ENCODE peak calls at places on chromosome 11, in five cellular contexts. N is nephron progenitor cell, D is EL, L is H54, O is K562. Z is an unnamed sample.
A peak's percentile ranks its signal among the peaks of the same experiment; 100 is the strongest.

GRCh38 chr11:15547685-15548084 is 433.0 kb downstream of the INSC start:
- DNase-seq in N (no peak), D (no peak), L (no peak), O (no peak), Z (no peak)

GRCh38 chr11:62922653-62923371 is 1.6 kb upstream of the CHRM1 start:
- DNase-seq in N (no peak), D (peak; percentile 19), L (no peak), O (peak; percentile 85), Z (peak; percentile 65)

GRCh38 chr11:19674420-19674819 is 38.2 kb upstream of the NAV2 start:
- DNase-seq in N (no peak), D (no peak), L (no peak), O (no peak), Z (no peak)

GRCh38 chr11:46896719-46897406 is 21.5 kb downstream of the LRP4 start:
- DNase-seq in N (no peak), D (peak; percentile 57), L (no peak), O (no peak), Z (no peak)

GRCh38 chr11:60970369-60970774 is 1.1 kb upstream of the CD6 start:
- DNase-seq in N (peak; percentile 53), D (peak; percentile 44), L (peak; percentile 63), O (peak; percentile 70), Z (peak; percentile 86)

GRCh38 chr11:13316528-13316961 is 39.0 kb downstream of the BMAL1 start:
- DNase-seq in N (no peak), D (peak; percentile 81), L (peak; percentile 70), O (no peak), Z (peak; percentile 77)

GRCh38 chr11:32400670-32401369 is 34.5 kb downstream of the WT1 start:
- DNase-seq in N (no peak), D (no peak), L (no peak), O (no peak), Z (no peak)

GRCh38 chr11:106684944-106685343 is 333.3 kb downstream of the GUCY1A2 start:
- DNase-seq in N (no peak), D (no peak), L (no peak), O (no peak), Z (no peak)

GRCh38 chr11:9662273-9662672 is 1.6 kb upstream of the SWAP70 start:
- DNase-seq in N (no peak), D (no peak), L (no peak), O (no peak), Z (no peak)

GRCh38 chr11:36219996-36220395 is 69.2 kb downstream of the COMMD9 start:
- DNase-seq in N (no peak), D (no peak), L (no peak), O (no peak), Z (no peak)